ENCODE peak calls at places on chromosomes 5 and 9, in five cellular contexts. I is T47D; A is stimulated activated CD8-positive, alpha-beta memory T cell treated with anti-CD3 and anti-CD28 coated beads, Interleukin-12 subunit alpha, Interleukin-12 subunit beta, amount 100 ng/mL, for 4 hours; X is COR-L47; J is small intestine. W is an unnamed sample.

GRCh38 chr9:14372437-14373318 is 58.7 kb upstream of the NFIB start:
- DNase-seq in I (no peak), A (no peak), J (no peak), X (peak; percentile 24), W (no peak)

GRCh38 chr5:180376511-180376910 is 23.4 kb upstream of the GFPT2 start:
- DNase-seq in I (no peak), J (no peak), X (no peak), A (no peak), W (no peak)

GRCh38 chr5:175589714-175590113 is 68.2 kb upstream of the HRH2 start:
- DNase-seq in A (no peak), I (no peak), J (no peak), X (no peak), W (no peak)

GRCh38 chr5:130400091-130400490 is 495.8 kb downstream of the CHSY3 start:
- DNase-seq in J (no peak), A (no peak), X (no peak), I (no peak), W (no peak)

GRCh38 chr9:35758475-35759050 is 4.5 kb upstream of the MSMP start:
- DNase-seq in A (no peak), I (no peak), J (no peak), X (no peak), W (no peak)

GRCh38 chr5:113090336-113091106 is 113.9 kb downstream of the DCP2 start:
- DNase-seq in I (no peak), A (no peak), J (no peak), X (no peak), W (no peak)

GRCh38 chr9:101463397-101463796 is 27.8 kb upstream of the ALDOB start:
- DNase-seq in A (no peak), I (no peak), X (no peak), J (no peak), W (no peak)

GRCh38 chr5:159951834-159952233 is 35.6 kb downstream of the ADRA1B start:
- DNase-seq in J (no peak), A (no peak), I (no peak), X (no peak), W (no peak)

GRCh38 chr5:132812949-132813598 is at the start of gene SOWAHA:
- DNase-seq in A (no peak), I (peak; percentile 84), J (peak; percentile 72), X (peak; percentile 58), W (peak; percentile 73)

GRCh38 chr9:107295995-107296394 is 12.9 kb downstream of the RAD23B start:
- DNase-seq in A (no peak), J (no peak), I (no peak), X (no peak), W (no peak)

GRCh38 chr5:111772456-111772855 is 15.5 kb upstream of the NREP start:
- DNase-seq in J (no peak), X (no peak), A (no peak), I (no peak), W (no peak)

GRCh38 chr9:129506041-129506440 is 114.9 kb downstream of the C9orf50 start:
- DNase-seq in A (no peak), X (no peak), J (no peak), I (no peak), W (no peak)